ENCODE peak calls at places on chromosomes 5 and 9, in six cellular contexts. V is PC-9, C is suprapubic skin, W is colonic mucosa, Z is T follicular helper cell, T is DMS 273 treated with DMSO at 0.1 percent for 48 hours. H is an unnamed sample.

GRCh38 chr9:9998491-9999287 is 614.1 kb downstream of the PTPRD start:
- DNase-seq in V (no peak), C (no peak), Z (no peak), W (no peak), T (peak), H (no peak)

GRCh38 chr5:65359981-65360380 is 121.7 kb downstream of the ADAMTS6 start:
- DNase-seq in V (no peak), Z (no peak), T (peak), C (no peak), W (no peak), H (no peak)

GRCh38 chr9:134396258-134396742 is 70.0 kb downstream of the RXRA start:
- DNase-seq in Z (no peak), V (no peak), C (no peak), W (no peak), T (no peak), H (peak)

GRCh38 chr9:32339424-32339823 is 45.0 kb upstream of the ACO1 start:
- DNase-seq in T (no peak), V (no peak), C (no peak), Z (no peak), W (no peak), H (no peak)

GRCh38 chr5:180628211-180628610 is 21.2 kb downstream of the FLT4 start:
- DNase-seq in W (no peak), C (no peak), T (no peak), Z (no peak), V (no peak), H (no peak)

GRCh38 chr9:76613150-76613781 is 151.0 kb upstream of the PCA3 start:
- DNase-seq in C (no peak), V (no peak), T (no peak), Z (no peak), W (no peak), H (no peak)

GRCh38 chr5:7436521-7436920 is 40.6 kb downstream of the ADCY2 start:
- DNase-seq in C (no peak), W (no peak), Z (no peak), T (no peak), V (no peak), H (no peak)

GRCh38 chr5:90519081-90519480 is 10.3 kb downstream of the LYSMD3 start:
- DNase-seq in T (no peak), V (no peak), C (no peak), W (no peak), Z (no peak), H (no peak)

GRCh38 chr9:136204838-136205706 is at the start of gene LHX3:
- DNase-seq in C (no peak), Z (peak), W (no peak), V (no peak), T (no peak), H (no peak)

H was measured in effector memory CD4-positive, alpha-beta T cell.